ENCODE peak calls at places on chromosomes 12 and 14, in five cellular contexts. One of them, this sample, is unnamed.

GRCh38 chr14:77154421-77154820 is 12.8 kb upstream of the ZDHHC22 start:
- DNase-seq in left colon: no peak
- DNase-seq in GM10248: no peak
- DNase-seq in naive thymus-derived CD8-positive, alpha-beta T cell: no peak
- DNase-seq in RWPE1: no peak
- DNase-seq in this sample: no peak

GRCh38 chr12:76874491-76875190 is 4.2 kb downstream of the CSRP2 start:
- DNase-seq in RWPE1: no peak
- DNase-seq in left colon: no peak
- DNase-seq in GM10248: no peak
- DNase-seq in naive thymus-derived CD8-positive, alpha-beta T cell: no peak
- DNase-seq in this sample: no peak

GRCh38 chr14:50924236-50924635 is 20.0 kb downstream of the PYGL start:
- DNase-seq in left colon: no peak
- DNase-seq in RWPE1: no peak
- DNase-seq in naive thymus-derived CD8-positive, alpha-beta T cell: no peak
- DNase-seq in GM10248: no peak
- DNase-seq in this sample: no peak

GRCh38 chr14:92475451-92476187 is 38.0 kb upstream of the RIN3 start:
- DNase-seq in RWPE1: no peak
- DNase-seq in GM10248: no peak
- DNase-seq in left colon: peak
- DNase-seq in naive thymus-derived CD8-positive, alpha-beta T cell: no peak
- DNase-seq in this sample: no peak

GRCh38 chr12:111546758-111547383 is 52.2 kb downstream of the ATXN2 start:
- DNase-seq in GM10248: peak
- DNase-seq in RWPE1: peak
- DNase-seq in left colon: no peak
- DNase-seq in naive thymus-derived CD8-positive, alpha-beta T cell: no peak
- DNase-seq in this sample: no peak

GRCh38 chr14:88727057-88727456 is 65.7 kb downstream of the EML5 start:
- DNase-seq in naive thymus-derived CD8-positive, alpha-beta T cell: no peak
- DNase-seq in left colon: no peak
- DNase-seq in GM10248: no peak
- DNase-seq in RWPE1: no peak
- DNase-seq in this sample: no peak

GRCh38 chr12:27970981-27971489 is 1.5 kb downstream of the PTHLH start:
- DNase-seq in RWPE1: peak
- DNase-seq in GM10248: no peak
- DNase-seq in left colon: no peak
- DNase-seq in naive thymus-derived CD8-positive, alpha-beta T cell: no peak
- DNase-seq in this sample: no peak

GRCh38 chr14:97379091-97379531 is 581.9 kb downstream of the VRK1 start:
- DNase-seq in GM10248: no peak
- DNase-seq in naive thymus-derived CD8-positive, alpha-beta T cell: peak
- DNase-seq in left colon: no peak
- DNase-seq in RWPE1: no peak
- DNase-seq in this sample: no peak

GRCh38 chr12:96770239-96770780 is 136.7 kb upstream of the NEDD1 start:
- DNase-seq in GM10248: no peak
- DNase-seq in left colon: no peak
- DNase-seq in RWPE1: no peak
- DNase-seq in naive thymus-derived CD8-positive, alpha-beta T cell: no peak
- DNase-seq in this sample: no peak

GRCh38 chr14:67526676-67527459 is 6.2 kb upstream of the PLEKHH1 start:
- DNase-seq in left colon: peak
- DNase-seq in naive thymus-derived CD8-positive, alpha-beta T cell: peak
- DNase-seq in RWPE1: peak
- DNase-seq in GM10248: peak
- DNase-seq in this sample: peak

GRCh38 chr12:32344047-32344446 is 55.3 kb upstream of the FGD4 start:
- DNase-seq in RWPE1: no peak
- DNase-seq in left colon: no peak
- DNase-seq in naive thymus-derived CD8-positive, alpha-beta T cell: no peak
- DNase-seq in GM10248: no peak
- DNase-seq in this sample: no peak

GRCh38 chr12:48779869-48780268 is 9.0 kb downstream of the ADCY6 start:
- DNase-seq in naive thymus-derived CD8-positive, alpha-beta T cell: no peak
- DNase-seq in left colon: no peak
- DNase-seq in RWPE1: no peak
- DNase-seq in GM10248: no peak
- DNase-seq in this sample: peak

GRCh38 chr12:70214972-70215617 is 28.1 kb upstream of the CNOT2 start:
- DNase-seq in GM10248: no peak
- DNase-seq in RWPE1: no peak
- DNase-seq in naive thymus-derived CD8-positive, alpha-beta T cell: no peak
- DNase-seq in left colon: no peak
- DNase-seq in this sample: no peak

GRCh38 chr14:95297832-95298231 is 21.9 kb downstream of the CLMN start:
- DNase-seq in RWPE1: no peak
- DNase-seq in left colon: peak
- DNase-seq in GM10248: no peak
- DNase-seq in naive thymus-derived CD8-positive, alpha-beta T cell: no peak
- DNase-seq in this sample: no peak

GRCh38 chr12:93540506-93540905 is 32.0 kb upstream of the SOCS2 start:
- DNase-seq in RWPE1: no peak
- DNase-seq in left colon: no peak
- DNase-seq in GM10248: no peak
- DNase-seq in naive thymus-derived CD8-positive, alpha-beta T cell: no peak
- DNase-seq in this sample: no peak

GRCh38 chr12:24751181-24751580 is 197.7 kb downstream of the BCAT1 start:
- DNase-seq in GM10248: no peak
- DNase-seq in RWPE1: no peak
- DNase-seq in left colon: no peak
- DNase-seq in naive thymus-derived CD8-positive, alpha-beta T cell: no peak
- DNase-seq in this sample: no peak

GRCh38 chr14:39884091-39884490 is 451.9 kb upstream of the FBXO33 start:
- DNase-seq in left colon: no peak
- DNase-seq in naive thymus-derived CD8-positive, alpha-beta T cell: no peak
- DNase-seq in GM10248: no peak
- DNase-seq in RWPE1: no peak
- DNase-seq in this sample: no peak

GRCh38 chr14:95023886-95024285 is 133.4 kb downstream of the DICER1 start:
- DNase-seq in left colon: no peak
- DNase-seq in GM10248: no peak
- DNase-seq in naive thymus-derived CD8-positive, alpha-beta T cell: no peak
- DNase-seq in RWPE1: no peak
- DNase-seq in this sample: no peak

GRCh38 chr12:62882696-62883095 is 52.3 kb downstream of the PPM1H start:
- DNase-seq in left colon: no peak
- DNase-seq in naive thymus-derived CD8-positive, alpha-beta T cell: no peak
- DNase-seq in GM10248: no peak
- DNase-seq in RWPE1: no peak
- DNase-seq in this sample: no peak

GRCh38 chr12:50403001-50403440 is 2.3 kb downstream of the LARP4 start:
- DNase-seq in naive thymus-derived CD8-positive, alpha-beta T cell: no peak
- DNase-seq in GM10248: no peak
- DNase-seq in left colon: no peak
- DNase-seq in RWPE1: no peak
- DNase-seq in this sample: no peak

GRCh38 chr12:108696111-108696995 is 35.0 kb downstream of the CORO1C start:
- DNase-seq in RWPE1: peak
- DNase-seq in GM10248: no peak
- DNase-seq in naive thymus-derived CD8-positive, alpha-beta T cell: no peak
- DNase-seq in left colon: no peak
- DNase-seq in this sample: peak

GRCh38 chr12:112408621-112409020 is 784 bp downstream of the RPL6 start:
- DNase-seq in naive thymus-derived CD8-positive, alpha-beta T cell: peak
- DNase-seq in GM10248: no peak
- DNase-seq in left colon: no peak
- DNase-seq in RWPE1: peak
- DNase-seq in this sample: no peak

GRCh38 chr12:49649892-49650291 is 26.5 kb downstream of the PRPF40B start:
- DNase-seq in GM10248: no peak
- DNase-seq in RWPE1: no peak
- DNase-seq in left colon: no peak
- DNase-seq in naive thymus-derived CD8-positive, alpha-beta T cell: no peak
- DNase-seq in this sample: no peak

GRCh38 chr12:48071808-48072207 is 34.1 kb downstream of the SENP1 start:
- DNase-seq in naive thymus-derived CD8-positive, alpha-beta T cell: no peak
- DNase-seq in RWPE1: no peak
- DNase-seq in left colon: no peak
- DNase-seq in GM10248: no peak
- DNase-seq in this sample: no peak